ENCODE peak calls at places on chromosomes 11 and 22, in seven cellular contexts. O is lower lobe of right lung, D is hepatocyte, F is OCI-LY7, K is heart right ventricle, M is type B pancreatic cell, U is endothelial cell. Y is an unnamed sample.

GRCh38 chr22:46971776-46972150 is 209.3 kb downstream of the TBC1D22A start:
- DNase-seq in U (no peak), O (no peak), K (no peak), F (no peak), D (no peak), M (no peak), Y (no peak)

GRCh38 chr22:27088026-27088425 is 430.6 kb downstream of the MIAT start:
- DNase-seq in M (no peak), O (no peak), D (no peak), U (no peak), F (no peak), K (no peak), Y (no peak)

GRCh38 chr22:45731041-45731797 is 59.6 kb downstream of the ATXN10 start:
- DNase-seq in K (no peak), M (no peak), F (no peak), O (no peak), U (no peak), D (no peak), Y (no peak)

GRCh38 chr11:125280646-125281045 is 116.1 kb downstream of the PKNOX2 start:
- DNase-seq in D (no peak), K (no peak), O (no peak), M (no peak), U (no peak), F (no peak), Y (no peak)

GRCh38 chr11:74672956-74673895 is 58.0 kb downstream of the CHRDL2 start:
- DNase-seq in U (no peak), F (no peak), O (no peak), D (peak), M (peak), K (peak), Y (no peak)

GRCh38 chr11:87083029-87083428 is 45.3 kb downstream of the TMEM135 start:
- DNase-seq in U (no peak), F (no peak), K (no peak), O (no peak), D (no peak), M (no peak), Y (no peak)

GRCh38 chr11:35267504-35267903 is 128.5 kb downstream of the CD44 start:
- DNase-seq in F (no peak), K (no peak), O (no peak), D (no peak), U (no peak), M (no peak), Y (no peak)

GRCh38 chr11:8545698-8546366 is 48.2 kb downstream of the STK33 start:
- DNase-seq in O (no peak), U (no peak), D (no peak), K (no peak), M (no peak), F (no peak), Y (no peak)

GRCh38 chr11:84398017-84398626 is 1112.0 kb upstream of the CCDC90B start:
- DNase-seq in M (no peak), D (peak), K (no peak), F (peak), O (no peak), U (peak), Y (no peak)

GRCh38 chr11:2669926-2670469 is 29.8 kb downstream of the KCNQ1OT1 start:
- DNase-seq in O (no peak), K (no peak), F (no peak), M (peak), U (no peak), D (no peak), Y (no peak)

GRCh38 chr11:79670846-79671245 is 230.0 kb upstream of the TENM4 start:
- DNase-seq in K (no peak), D (peak), M (no peak), O (no peak), F (no peak), U (no peak), Y (no peak)

GRCh38 chr22:41656515-41656914 is 32.2 kb downstream of the SNU13 start:
- DNase-seq in K (no peak), D (peak), M (no peak), O (no peak), F (no peak), U (no peak), Y (no peak)

GRCh38 chr11:65225284-65226102 is 36.3 kb upstream of the POLA2 start:
- DNase-seq in F (peak), M (no peak), D (peak), U (peak), K (peak), O (peak), Y (peak)

DNA sequence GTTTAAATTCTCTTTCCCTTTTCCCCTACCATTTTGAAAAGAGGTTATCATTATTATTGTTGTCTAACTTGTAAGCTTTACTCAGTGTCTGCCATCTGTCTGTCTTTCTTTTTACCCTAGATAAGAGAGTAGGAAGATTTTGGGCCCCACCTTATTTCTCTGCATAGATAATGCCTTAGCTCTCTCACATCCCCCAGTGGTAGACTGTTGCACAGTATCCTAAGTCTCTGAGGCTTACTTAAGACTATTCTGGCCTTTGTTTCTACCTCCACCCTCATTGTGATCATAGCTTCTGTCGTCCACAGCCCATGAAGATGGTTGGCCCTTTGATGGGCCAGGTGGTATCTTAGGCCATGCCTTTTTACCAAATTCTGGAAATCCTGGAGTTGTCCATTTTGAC is 3.6 kb upstream of the OR51L1 start:
- DNase-seq in M (no peak), K (no peak), F (no peak), U (no peak), D (peak), O (no peak), Y (no peak)
- TF ChIP-seq CTCF in M (peak), K (no peak), F (peak), U (no peak), D (peak), O (no peak), Y (no peak)

DNA sequence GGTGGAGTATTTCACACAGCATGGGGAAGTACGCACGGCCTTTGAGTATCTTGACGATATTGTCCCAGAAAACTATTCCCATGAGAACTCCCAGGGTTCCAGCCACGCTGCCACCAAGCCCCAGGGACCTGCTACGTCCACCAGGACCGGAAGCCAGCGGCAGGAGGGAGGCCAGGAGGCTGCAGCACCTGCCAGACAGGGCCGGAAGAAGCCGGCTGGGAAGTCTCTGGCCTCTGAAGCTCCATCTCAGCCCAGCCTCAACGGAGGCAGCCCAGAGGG is 32.6 kb downstream of the IGHMBP2 start:
- DNase-seq in K (no peak), D (no peak), O (no peak), U (no peak), F (no peak), M (no peak), Y (no peak)
- TF ChIP-seq CTCF in K (no peak), D (no peak), O (no peak), U (no peak), F (no peak), M (no peak), Y (no peak)

GRCh38 chr22:50584106-50585096 is 1.8 kb upstream of the CHKB start:
- DNase-seq in F (no peak), K (no peak), M (no peak), D (no peak), U (no peak), O (peak), Y (no peak)

GRCh38 chr22:50583294-50583865 is 731 bp upstream of the CHKB start:
- DNase-seq in M (no peak), F (no peak), O (peak), D (no peak), U (no peak), K (no peak), Y (no peak)

GRCh38 chr22:50581950-50582561 is 593 bp downstream of the CHKB start:
- DNase-seq in O (no peak), M (no peak), D (no peak), F (peak), K (no peak), U (no peak), Y (peak)

GRCh38 chr22:50581031-50581949 is 1.4 kb downstream of the CHKB start:
- DNase-seq in O (peak), K (no peak), M (no peak), D (no peak), F (no peak), U (no peak), Y (no peak)

GRCh38 chr22:50582562-50583293 is at the start of gene CHKB:
- DNase-seq in F (peak), O (peak), M (peak), D (peak), U (peak), K (peak), Y (peak)
- TF ChIP-seq CTCF in F (no peak), O (no peak), M (no peak), D (no peak), U (no peak), K (no peak), Y (no peak)

GRCh38 chr22:49699476-49699875 is 128.2 kb downstream of the BRD1 start:
- DNase-seq in M (peak), U (no peak), O (no peak), D (no peak), K (no peak), F (no peak), Y (no peak)

GRCh38 chr22:49699928-49700498 is 127.7 kb downstream of the BRD1 start:
- DNase-seq in U (no peak), F (no peak), D (no peak), O (no peak), M (peak), K (no peak), Y (no peak)

GRCh38 chr22:49702068-49702397 is 125.6 kb downstream of the BRD1 start:
- DNase-seq in U (no peak), O (no peak), F (no peak), K (no peak), D (no peak), M (no peak), Y (no peak)

GRCh38 chr22:49703391-49703926 is 124.2 kb downstream of the BRD1 start:
- DNase-seq in F (no peak), K (no peak), O (no peak), D (no peak), U (no peak), M (peak), Y (no peak)

GRCh38 chr22:49701380-49702067 is 126.1 kb downstream of the BRD1 start:
- DNase-seq in M (peak), D (no peak), O (no peak), F (peak), K (no peak), U (no peak), Y (no peak)
- TF ChIP-seq CTCF in M (peak), D (peak), O (peak), F (peak), K (peak), U (peak), Y (peak)

GRCh38 chr11:117145393-117145761 is 1.3 kb downstream of the PAFAH1B2 start:
- DNase-seq in O (no peak), M (no peak), D (peak), U (peak), F (peak), K (no peak), Y (peak)
- TF ChIP-seq CTCF in O (no peak), M (peak), D (no peak), U (no peak), F (peak), K (no peak), Y (peak)

GRCh38 chr11:15988693-15989231 is 367.6 kb downstream of the SOX6 start:
- DNase-seq in F (no peak), U (peak), M (no peak), D (no peak), O (no peak), K (no peak), Y (no peak)
- TF ChIP-seq CTCF in F (no peak), U (peak), M (peak), D (no peak), O (peak), K (no peak), Y (no peak)

DNA sequence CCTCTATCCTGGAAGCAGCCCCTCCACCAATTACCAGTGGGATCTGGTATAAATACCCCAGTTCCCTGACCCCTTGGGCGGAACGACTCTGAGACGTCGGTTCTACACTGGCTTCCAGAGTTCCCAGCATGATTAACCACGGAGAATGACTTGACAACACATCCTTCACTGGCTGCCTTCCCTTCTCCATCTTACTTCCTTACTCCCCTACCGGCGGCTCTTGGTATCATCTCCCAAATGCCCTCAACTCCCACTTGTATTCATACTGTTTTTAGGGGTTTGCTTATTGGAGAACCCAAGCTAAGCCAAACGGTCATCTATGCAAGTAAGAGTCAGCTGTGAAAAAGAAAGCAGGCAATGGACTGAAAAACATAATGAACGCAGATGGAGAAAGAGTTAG is 56.1 kb downstream of the APOL3 start:
- DNase-seq in K (no peak), D (no peak), M (no peak), F (no peak), O (peak), U (no peak), Y (no peak)
- TF ChIP-seq CTCF in K (no peak), D (no peak), M (no peak), F (no peak), O (no peak), U (no peak), Y (no peak)

Y was measured in activated CD8-positive, alpha-beta T cell treated with anti-CD3 and anti-CD28 coated beads for 36 hours.